ENCODE peak calls at places on chromosomes 3 and 15, in six cellular contexts. I, J, U, M, W and C are unnamed samples.

GRCh38 chr15:88302373-88302772 is 45.8 kb upstream of the NTRK3 start:
- DNase-seq in W (no peak), U (no peak), I (no peak), J (no peak), M (no peak), C (no peak)

GRCh38 chr15:34942363-34942762 is 27.2 kb downstream of the AQR start:
- DNase-seq in I (no peak), J (no peak), U (no peak), W (no peak), M (no peak), C (no peak)

GRCh38 chr3:183541738-183542137 is 13.8 kb downstream of the KLHL6 start:
- DNase-seq in M (no peak), U (no peak), J (no peak), W (no peak), I (no peak), C (no peak)

GRCh38 chr3:197103766-197104165 is 74.1 kb upstream of the MELTF start:
- DNase-seq in M (no peak), I (no peak), J (no peak), U (no peak), W (no peak), C (no peak)

GRCh38 chr15:62301993-62302665 is 137.0 kb upstream of the C2CD4B start:
- DNase-seq in M (no peak), J (peak; percentile 12), W (no peak), I (no peak), U (no peak), C (no peak)

GRCh38 chr3:40680685-40681657 is 156.2 kb downstream of the ZNF621 start:
- DNase-seq in I (no peak), W (no peak), M (no peak), J (no peak), U (no peak), C (no peak)

GRCh38 chr15:96360581-96361308 is 30.2 kb downstream of the NR2F2 start:
- DNase-seq in U (no peak), M (no peak), J (no peak), I (no peak), W (no peak), C (no peak)

GRCh38 chr3:63046152-63046551 is 170.9 kb upstream of the CADPS start:
- DNase-seq in W (no peak), J (no peak), M (no peak), I (no peak), U (no peak), C (no peak)

GRCh38 chr3:195807681-195808121 is 4.0 kb downstream of the MUC4 start:
- DNase-seq in I (no peak), M (no peak), W (no peak), J (no peak), U (peak; percentile 22), C (no peak)

GRCh38 chr3:9703736-9704342 is at the start of gene CPNE9:
- DNase-seq in M (no peak), I (no peak), J (peak; percentile 20), U (no peak), W (peak; percentile 51), C (no peak)

GRCh38 chr3:125062904-125063618 is 7.3 kb upstream of the HEG1 start:
- DNase-seq in W (no peak), M (peak; percentile 53), J (peak; percentile 57), U (no peak), I (no peak), C (no peak)

GRCh38 chr3:119636194-119636593 is 24.2 kb downstream of the POPDC2 start:
- DNase-seq in U (no peak), I (no peak), J (no peak), W (no peak), M (no peak), C (no peak)

GRCh38 chr3:172516318-172517214 is 6.7 kb downstream of the TNFSF10 start:
- DNase-seq in J (no peak), M (no peak), I (no peak), U (no peak), W (no peak), C (peak; percentile 78)

GRCh38 chr3:134445631-134446030 is 40.2 kb downstream of the ANAPC13 start:
- DNase-seq in M (no peak), J (no peak), W (no peak), I (no peak), U (no peak), C (no peak)

GRCh38 chr15:89399390-89400120 is 64.9 kb upstream of the POLG start:
- DNase-seq in I (no peak), U (no peak), M (peak; percentile 90), W (peak; percentile 89), J (peak; percentile 39), C (no peak)

GRCh38 chr3:130548356-130548755 is 31.4 kb downstream of the COL6A6 start:
- DNase-seq in I (no peak), U (no peak), W (no peak), M (no peak), J (no peak), C (no peak)

GRCh38 chr15:68487087-68487843 is 55.3 kb upstream of the ITGA11 start:
- DNase-seq in W (no peak), J (no peak), I (no peak), U (no peak), M (no peak), C (no peak)

GRCh38 chr15:77966540-77967290 is 110.8 kb downstream of the TBC1D2B start:
- DNase-seq in J (peak; percentile 42), U (peak; percentile 65), W (peak; percentile 64), M (peak; percentile 92), I (no peak), C (peak; percentile 33)

GRCh38 chr3:49470714-49471420 is 800 bp downstream of the DAG1 start:
- DNase-seq in I (no peak), W (no peak), U (peak; percentile 38), J (no peak), M (no peak), C (no peak)

GRCh38 chr3:32334675-32335074 is 57.0 kb upstream of the CMTM7 start:
- DNase-seq in I (no peak), J (no peak), U (peak; percentile 48), W (peak; percentile 38), M (no peak), C (peak; percentile 58)

GRCh38 chr15:60635507-60636352 is 156.8 kb upstream of the ICE2 start:
- DNase-seq in I (no peak), U (peak; percentile 69), J (no peak), W (no peak), M (no peak), C (no peak)

GRCh38 chr3:170132335-170132734 is 49.2 kb downstream of the PHC3 start:
- DNase-seq in W (no peak), M (no peak), J (no peak), U (peak; percentile 79), I (no peak), C (peak; percentile 69)

GRCh38 chr15:80058851-80059785 is at the start of gene ZFAND6:
- DNase-seq in W (peak; percentile 96), J (peak; percentile 98), U (peak; percentile 96), M (peak; percentile 96), I (peak; percentile 71), C (peak; percentile 92)

GRCh38 chr15:75801859-75802593 is 41.2 kb upstream of the UBE2Q2 start:
- DNase-seq in J (peak; percentile 90), M (peak; percentile 96), W (peak; percentile 82), U (peak; percentile 71), I (no peak), C (peak; percentile 64)

GRCh38 chr3:124859025-124859424 is 28.1 kb downstream of the ITGB5 start:
- DNase-seq in U (no peak), I (no peak), W (no peak), M (peak; percentile 56), J (no peak), C (no peak)

GRCh38 chr3:107920538-107920937 is 170.3 kb downstream of the CD47 start:
- DNase-seq in M (no peak), U (no peak), I (no peak), W (no peak), J (no peak), C (no peak)

DNA sequence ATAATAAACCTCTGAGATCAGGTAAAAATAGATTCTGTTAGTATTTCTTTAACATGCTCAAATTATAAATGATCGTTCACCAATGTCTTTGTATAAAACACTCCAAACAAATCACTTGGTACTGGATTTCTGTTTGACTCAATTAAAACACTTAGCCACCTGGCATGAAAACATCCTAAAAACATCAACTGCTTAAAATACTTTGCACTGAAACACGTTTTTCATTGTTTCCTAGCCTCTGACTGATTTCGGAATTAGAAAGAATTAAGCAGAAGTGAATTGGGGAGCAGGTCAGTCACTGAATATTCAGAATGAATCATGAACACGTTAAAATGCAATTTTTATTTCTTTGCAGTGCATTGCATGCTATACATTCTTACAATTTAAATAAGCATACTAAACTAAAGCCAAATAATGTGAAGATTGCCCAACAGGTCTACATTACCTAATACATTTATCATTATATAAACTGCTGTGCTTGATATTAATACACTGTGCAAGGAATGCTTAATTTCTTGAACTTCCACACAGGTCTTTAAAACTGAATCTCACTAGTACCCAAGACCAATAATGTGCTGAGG is 1.6 kb downstream of the THRB start:
- DNase-seq in I (no peak), U (no peak), M (no peak), W (no peak), J (no peak), C (no peak)
- H3K4me3 ChIP-seq in I (peak overlapping the region; percentile 85), U (no peak overlapping the region), M (peak overlapping the region; percentile 93), W (peak overlapping the region; percentile 70), J (no peak overlapping the region), C (no peak overlapping the region)

DNA sequence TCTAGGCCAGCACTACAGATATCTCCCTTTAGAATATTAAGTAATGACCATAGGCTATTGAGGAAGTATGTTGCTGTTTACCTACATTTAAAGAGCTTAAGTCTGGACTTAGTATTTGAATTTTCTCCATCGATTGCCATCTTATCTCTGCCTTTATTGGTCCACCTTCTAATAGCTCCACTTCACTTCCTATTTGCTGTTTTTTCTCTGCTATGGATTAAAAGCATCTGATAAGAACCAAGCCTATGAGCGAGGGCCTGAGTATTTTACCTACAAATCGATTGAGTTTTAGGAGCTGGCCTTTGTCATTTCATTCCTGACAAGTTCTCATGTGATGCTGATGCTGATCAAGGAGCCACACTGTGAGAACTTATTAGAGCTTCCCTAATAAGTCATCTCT is 52.6 kb upstream of the AKAP13 start:
- DNase-seq in M (no peak), U (peak; percentile 25), J (no peak), W (no peak), I (no peak), C (no peak)
- H3K27ac ChIP-seq in M (no peak overlapping the region), U (peak overlapping the region; percentile 99), J (no peak overlapping the region), W (no peak overlapping the region), I (no peak overlapping the region), C (no peak overlapping the region)

DNA sequence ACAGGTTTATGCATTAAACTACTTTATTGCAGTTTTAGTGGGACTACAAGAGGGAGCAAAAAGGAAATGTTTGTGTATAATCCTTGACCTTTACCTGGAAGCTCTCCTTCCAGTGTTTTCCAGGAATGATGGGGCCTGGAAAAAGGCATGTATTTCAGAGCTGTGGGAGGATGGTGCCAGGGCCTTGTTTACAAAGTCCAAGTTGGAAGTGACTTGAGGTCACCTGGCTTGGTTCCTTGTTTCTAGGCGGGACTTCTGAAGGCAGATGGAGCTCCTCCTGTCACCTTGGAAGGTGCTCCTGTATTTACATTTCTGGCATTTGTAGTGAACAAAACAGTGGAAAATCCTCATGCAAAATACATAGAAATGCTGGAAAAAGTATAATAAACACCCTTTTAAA is 15.1 kb downstream of the ACVR2B start:
- DNase-seq in U (no peak), J (no peak), I (no peak), W (no peak), M (no peak), C (no peak)
- H3K9me3 ChIP-seq in U (peaks cover 24% of the 10 kb centered on the region), J (no peaks in the 10 kb centered on the region), I (no peaks in the 10 kb centered on the region), W (peaks cover 13% of the 10 kb centered on the region), M (peaks cover 35% of the 10 kb centered on the region), C (peaks cover 13% of the 10 kb centered on the region)

DNA sequence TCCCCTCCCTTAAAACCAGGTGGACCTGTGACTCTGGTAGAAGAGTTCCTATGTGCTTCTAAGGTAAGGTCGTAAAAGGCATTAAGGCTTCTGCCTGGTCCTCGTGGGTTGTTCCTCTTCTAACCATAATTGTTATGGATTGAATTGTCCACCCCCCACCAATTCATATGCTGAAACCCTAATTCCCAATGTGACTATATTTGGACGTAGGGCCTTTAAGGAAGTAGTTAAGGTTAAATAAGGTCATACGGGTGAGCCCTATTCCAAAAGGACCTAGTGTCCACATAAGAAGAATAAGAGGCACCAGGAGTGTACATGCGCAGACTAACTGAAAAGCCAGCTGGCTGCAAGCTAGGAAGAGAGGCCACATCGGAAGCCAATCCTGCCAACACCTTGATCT is 1.9 kb downstream of the ADPGK start:
- DNase-seq in M (no peak), U (no peak), J (no peak), I (no peak), W (no peak), C (no peak)
- H3K4me3 ChIP-seq in M (no peak overlapping the region), U (peak overlapping the region; percentile 93), J (no peak overlapping the region), I (no peak overlapping the region), W (no peak overlapping the region), C (peak overlapping the region; percentile 96)